ENCODE peak calls at places on chromosome 14, in seven cellular contexts. J is fibroblast of lung; S is CD8-positive, alpha-beta T cell; T is A549; U is stomach; Y is esophagus squamous epithelium; G is adrenal gland. C is an unnamed sample. For H3K4me1, the result is how much of the 10 kb centered on the place peaks cover.

GRCh38 chr14:95320076-95320895 is 578 bp upstream of the CLMN start:
- DNase-seq in J (no peak), S (no peak), T (no peak), U (no peak), Y (no peak), G (no peak), C (peak)

GRCh38 chr14:69671365-69672050 is 60.1 kb downstream of the SUSD6 start:
- DNase-seq in J (no peak), S (no peak), T (no peak), U (no peak), Y (no peak), G (no peak), C (no peak)

GRCh38 chr14:67765192-67765834 is 51.1 kb downstream of the ZFYVE26 start:
- DNase-seq in J (no peak), S (no peak), T (no peak), U (no peak), Y (no peak), G (no peak), C (no peak)

GRCh38 chr14:102512713-102513373 is 3.3 kb upstream of the ANKRD9 start:
- DNase-seq in J (no peak), S (no peak), T (no peak), U (no peak), Y (no peak), G (no peak), C (no peak)

GRCh38 chr14:38549549-38549948 is 293.7 kb upstream of the CLEC14A start:
- DNase-seq in J (no peak), S (no peak), T (no peak), U (no peak), Y (no peak), G (no peak), C (no peak)

GRCh38 chr14:105944632-105945610 is 418.5 kb downstream of the TMEM121 start:
- DNase-seq in J (no peak), S (peak), T (peak), U (peak), Y (no peak), G (peak), C (peak)

GRCh38 chr14:74257078-74257987 is 18.1 kb downstream of the VSX2 start:
- DNase-seq in J (peak), S (peak), T (peak), U (peak), Y (no peak), G (peak), C (peak)

GRCh38 chr14:63717704-63718103 is 10.2 kb downstream of the SGPP1 start:
- DNase-seq in J (peak), S (no peak), T (no peak), U (no peak), Y (no peak), G (no peak), C (no peak)

GRCh38 chr14:59482471-59483331 is 1.5 kb downstream of the L3HYPDH start:
- DNase-seq in J (peak), S (no peak), T (peak), U (no peak), Y (no peak), G (peak), C (peak)

GRCh38 chr14:60357551-60357930 is 108.5 kb downstream of the PPM1A start:
- DNase-seq in J (no peak), S (no peak), T (no peak), U (no peak), Y (no peak), G (no peak), C (no peak)

GRCh38 chr14:49920935-49921334 is 28.1 kb downstream of the ARF6 start:
- DNase-seq in J (no peak), S (no peak), T (no peak), U (no peak), Y (no peak), G (no peak), C (no peak)

GRCh38 chr14:87443039-87443438 is 549.9 kb downstream of the GALC start:
- DNase-seq in J (no peak), S (no peak), T (no peak), U (no peak), Y (no peak), G (no peak), C (no peak)

GRCh38 chr14:78967111-78967809 is 797.1 kb downstream of the NRXN3 start:
- DNase-seq in J (no peak), S (no peak), T (no peak), U (no peak), Y (no peak), G (no peak), C (no peak)

GRCh38 chr14:69666698-69667211 is 55.4 kb downstream of the SUSD6 start:
- DNase-seq in J (peak), S (no peak), T (peak), U (no peak), Y (no peak), G (no peak), C (no peak)

GRCh38 chr14:51716610-51717009 is 64.9 kb downstream of the FRMD6 start:
- DNase-seq in J (no peak), S (no peak), T (no peak), U (no peak), Y (no peak), G (no peak), C (no peak)

GRCh38 chr14:79404874-79405273 is 806.4 kb downstream of the DIO2 start:
- DNase-seq in J (peak), S (no peak), T (no peak), U (no peak), Y (no peak), G (no peak), C (no peak)

GRCh38 chr14:102279688-102280348 is 25.1 kb downstream of the MOK start:
- DNase-seq in J (peak), S (no peak), T (peak), U (no peak), Y (no peak), G (peak), C (no peak)

GRCh38 chr14:29608861-29609260 is 318.8 kb downstream of the PRKD1 start:
- DNase-seq in J (no peak), S (no peak), T (no peak), U (no peak), Y (no peak), G (no peak), C (no peak)

GRCh38 chr14:85241022-85241880 is 288.7 kb upstream of the FLRT2 start:
- DNase-seq in J (no peak), S (no peak), T (no peak), U (no peak), Y (no peak), G (no peak), C (peak)

GRCh38 chr14:80269338-80269935 is 58.1 kb upstream of the DIO2 start:
- DNase-seq in J (peak), S (no peak), T (no peak), U (no peak), Y (no peak), G (no peak), C (no peak)

GRCh38 chr14:76153919-76154318 is 2.2 kb downstream of the GPATCH2L start:
- DNase-seq in J (no peak), S (no peak), T (no peak), U (no peak), Y (no peak), G (no peak), C (no peak)
- H3K4me1 ChIP-seq in J (under half), S (half or more), T (under half), U (half or more), Y (under half), G (under half), C (under half)

GRCh38 chr14:99586761-99587462 is 17.1 kb downstream of the CCDC85C start:
- DNase-seq in J (no peak), S (no peak), T (no peak), U (no peak), Y (no peak), G (no peak), C (no peak)
- H3K27ac ChIP-seq in J (no peak), S (no peak), T (no peak), U (peak), Y (peak), G (peak), C (no peak)

GRCh38 chr14:88851587-88851986 is 27.1 kb downstream of the TTC8 start:
- DNase-seq in J (no peak), S (no peak), T (no peak), U (no peak), Y (no peak), G (no peak), C (no peak)
- H3K4me3 ChIP-seq in J (no peak), S (no peak), T (no peak), U (no peak), Y (no peak), G (no peak), C (no peak)

GRCh38 chr14:54451178-54451601 is 10.0 kb upstream of the CNIH1 start:
- DNase-seq in J (no peak), S (no peak), T (no peak), U (no peak), Y (no peak), G (no peak), C (no peak)
- H3K4me1 ChIP-seq in J (under half), S (under half), T (under half), U (under half), Y (under half), G (under half), C (under half)